ENCODE peak calls at places on chromosomes 1 and 21, in ten cellular contexts. One of them, this sample, is unnamed.
A peak's percentile ranks its signal among the peaks of the same experiment; 100 is the strongest.

GRCh38 chr1:163361123-163361934 is 39.6 kb downstream of the NUF2 start:
- DNase-seq in fibroblast of mammary gland: peak; percentile 18
- DNase-seq in MCF 10A: peak; percentile 58
- DNase-seq in GM12865: peak; percentile 20
- DNase-seq in coronary artery: no peak
- DNase-seq in stomach: no peak
- DNase-seq in GM10248: peak; percentile 4
- DNase-seq in WERI-Rb-1: peak; percentile 61
- DNase-seq in progenitor cell of endocrine pancreas: peak; percentile 8
- DNase-seq in ovary: no peak
- DNase-seq in this sample: peak; percentile 4

GRCh38 chr1:187837787-187838186 is 1009.0 kb downstream of the PLA2G4A start:
- DNase-seq in fibroblast of mammary gland: no peak
- DNase-seq in MCF 10A: no peak
- DNase-seq in GM12865: no peak
- DNase-seq in coronary artery: no peak
- DNase-seq in stomach: no peak
- DNase-seq in GM10248: no peak
- DNase-seq in WERI-Rb-1: no peak
- DNase-seq in progenitor cell of endocrine pancreas: no peak
- DNase-seq in ovary: no peak
- DNase-seq in this sample: no peak

GRCh38 chr1:55245781-55246180 is 30.6 kb upstream of the USP24 start:
- DNase-seq in fibroblast of mammary gland: no peak
- DNase-seq in MCF 10A: peak; percentile 13
- DNase-seq in GM12865: no peak
- DNase-seq in coronary artery: no peak
- DNase-seq in stomach: no peak
- DNase-seq in GM10248: no peak
- DNase-seq in WERI-Rb-1: no peak
- DNase-seq in progenitor cell of endocrine pancreas: no peak
- DNase-seq in ovary: no peak
- DNase-seq in this sample: no peak

GRCh38 chr1:219189021-219189824 is 15.5 kb downstream of the LYPLAL1 start:
- DNase-seq in fibroblast of mammary gland: peak; percentile 79
- DNase-seq in MCF 10A: peak; percentile 42
- DNase-seq in GM12865: peak; percentile 76
- DNase-seq in coronary artery: no peak
- DNase-seq in stomach: no peak
- DNase-seq in GM10248: peak; percentile 28
- DNase-seq in WERI-Rb-1: no peak
- DNase-seq in progenitor cell of endocrine pancreas: no peak
- DNase-seq in ovary: no peak
- DNase-seq in this sample: peak; percentile 1

GRCh38 chr1:37867784-37868183 is 8.4 kb upstream of the MTF1 start:
- DNase-seq in fibroblast of mammary gland: no peak
- DNase-seq in MCF 10A: no peak
- DNase-seq in GM12865: no peak
- DNase-seq in coronary artery: no peak
- DNase-seq in stomach: no peak
- DNase-seq in GM10248: no peak
- DNase-seq in WERI-Rb-1: peak; percentile 9
- DNase-seq in progenitor cell of endocrine pancreas: no peak
- DNase-seq in ovary: no peak
- DNase-seq in this sample: no peak

GRCh38 chr1:56645663-56646330 is 683 bp downstream of the PRKAA2 start:
- DNase-seq in fibroblast of mammary gland: no peak
- DNase-seq in MCF 10A: no peak
- DNase-seq in GM12865: no peak
- DNase-seq in coronary artery: no peak
- DNase-seq in stomach: peak; percentile 29
- DNase-seq in GM10248: no peak
- DNase-seq in WERI-Rb-1: peak; percentile 45
- DNase-seq in progenitor cell of endocrine pancreas: no peak
- DNase-seq in ovary: peak; percentile 22
- DNase-seq in this sample: no peak

GRCh38 chr1:9833632-9834031 is 9.9 kb upstream of the CLSTN1 start:
- DNase-seq in fibroblast of mammary gland: no peak
- DNase-seq in MCF 10A: no peak
- DNase-seq in GM12865: no peak
- DNase-seq in coronary artery: no peak
- DNase-seq in stomach: no peak
- DNase-seq in GM10248: peak; percentile 10
- DNase-seq in WERI-Rb-1: no peak
- DNase-seq in progenitor cell of endocrine pancreas: no peak
- DNase-seq in ovary: no peak
- DNase-seq in this sample: no peak

GRCh38 chr21:25568230-25568629 is 39.1 kb downstream of the MRPL39 start:
- DNase-seq in fibroblast of mammary gland: peak; percentile 69
- DNase-seq in MCF 10A: no peak
- DNase-seq in GM12865: peak; percentile 76
- DNase-seq in coronary artery: no peak
- DNase-seq in stomach: no peak
- DNase-seq in GM10248: no peak
- DNase-seq in WERI-Rb-1: no peak
- DNase-seq in progenitor cell of endocrine pancreas: no peak
- DNase-seq in ovary: peak; percentile 33
- DNase-seq in this sample: peak; percentile 42

GRCh38 chr1:39104158-39105060 is 78.3 kb downstream of the NDUFS5 start:
- DNase-seq in fibroblast of mammary gland: peak; percentile 33
- DNase-seq in MCF 10A: peak; percentile 43
- DNase-seq in GM12865: no peak
- DNase-seq in coronary artery: no peak
- DNase-seq in stomach: no peak
- DNase-seq in GM10248: no peak
- DNase-seq in WERI-Rb-1: peak; percentile 27
- DNase-seq in progenitor cell of endocrine pancreas: no peak
- DNase-seq in ovary: no peak
- DNase-seq in this sample: no peak

GRCh38 chr1:41370756-41371420 is 9.7 kb downstream of the FOXO6 start:
- DNase-seq in fibroblast of mammary gland: no peak
- DNase-seq in MCF 10A: no peak
- DNase-seq in GM12865: no peak
- DNase-seq in coronary artery: no peak
- DNase-seq in stomach: no peak
- DNase-seq in GM10248: no peak
- DNase-seq in WERI-Rb-1: no peak
- DNase-seq in progenitor cell of endocrine pancreas: no peak
- DNase-seq in ovary: peak; percentile 53
- DNase-seq in this sample: no peak

GRCh38 chr1:243742814-243743213 is 107.2 kb downstream of the AKT3 start:
- DNase-seq in fibroblast of mammary gland: peak; percentile 90
- DNase-seq in MCF 10A: peak; percentile 51
- DNase-seq in GM12865: no peak
- DNase-seq in coronary artery: no peak
- DNase-seq in stomach: no peak
- DNase-seq in GM10248: no peak
- DNase-seq in WERI-Rb-1: no peak
- DNase-seq in progenitor cell of endocrine pancreas: no peak
- DNase-seq in ovary: no peak
- DNase-seq in this sample: no peak

GRCh38 chr1:103109291-103109920 is 1.1 kb upstream of the COL11A1 start:
- DNase-seq in fibroblast of mammary gland: peak; percentile 10
- DNase-seq in MCF 10A: no peak
- DNase-seq in GM12865: no peak
- DNase-seq in coronary artery: no peak
- DNase-seq in stomach: no peak
- DNase-seq in GM10248: no peak
- DNase-seq in WERI-Rb-1: no peak
- DNase-seq in progenitor cell of endocrine pancreas: no peak
- DNase-seq in ovary: no peak
- DNase-seq in this sample: no peak

GRCh38 chr1:170668301-170668789 is 4.4 kb downstream of the PRRX1 start:
- DNase-seq in fibroblast of mammary gland: peak; percentile 83
- DNase-seq in MCF 10A: no peak
- DNase-seq in GM12865: peak; percentile 19
- DNase-seq in coronary artery: no peak
- DNase-seq in stomach: no peak
- DNase-seq in GM10248: no peak
- DNase-seq in WERI-Rb-1: no peak
- DNase-seq in progenitor cell of endocrine pancreas: no peak
- DNase-seq in ovary: no peak
- DNase-seq in this sample: no peak

GRCh38 chr1:75559800-75560199 is 51.1 kb downstream of the SLC44A5 start:
- DNase-seq in fibroblast of mammary gland: no peak
- DNase-seq in MCF 10A: no peak
- DNase-seq in GM12865: no peak
- DNase-seq in coronary artery: no peak
- DNase-seq in stomach: no peak
- DNase-seq in GM10248: no peak
- DNase-seq in WERI-Rb-1: no peak
- DNase-seq in progenitor cell of endocrine pancreas: no peak
- DNase-seq in ovary: no peak
- DNase-seq in this sample: no peak

GRCh38 chr21:33971492-33972013 is 55.9 kb upstream of the ATP5PO start:
- DNase-seq in fibroblast of mammary gland: peak; percentile 71
- DNase-seq in MCF 10A: peak; percentile 62
- DNase-seq in GM12865: peak; percentile 36
- DNase-seq in coronary artery: no peak
- DNase-seq in stomach: no peak
- DNase-seq in GM10248: no peak
- DNase-seq in WERI-Rb-1: no peak
- DNase-seq in progenitor cell of endocrine pancreas: no peak
- DNase-seq in ovary: no peak
- DNase-seq in this sample: no peak

DNA sequence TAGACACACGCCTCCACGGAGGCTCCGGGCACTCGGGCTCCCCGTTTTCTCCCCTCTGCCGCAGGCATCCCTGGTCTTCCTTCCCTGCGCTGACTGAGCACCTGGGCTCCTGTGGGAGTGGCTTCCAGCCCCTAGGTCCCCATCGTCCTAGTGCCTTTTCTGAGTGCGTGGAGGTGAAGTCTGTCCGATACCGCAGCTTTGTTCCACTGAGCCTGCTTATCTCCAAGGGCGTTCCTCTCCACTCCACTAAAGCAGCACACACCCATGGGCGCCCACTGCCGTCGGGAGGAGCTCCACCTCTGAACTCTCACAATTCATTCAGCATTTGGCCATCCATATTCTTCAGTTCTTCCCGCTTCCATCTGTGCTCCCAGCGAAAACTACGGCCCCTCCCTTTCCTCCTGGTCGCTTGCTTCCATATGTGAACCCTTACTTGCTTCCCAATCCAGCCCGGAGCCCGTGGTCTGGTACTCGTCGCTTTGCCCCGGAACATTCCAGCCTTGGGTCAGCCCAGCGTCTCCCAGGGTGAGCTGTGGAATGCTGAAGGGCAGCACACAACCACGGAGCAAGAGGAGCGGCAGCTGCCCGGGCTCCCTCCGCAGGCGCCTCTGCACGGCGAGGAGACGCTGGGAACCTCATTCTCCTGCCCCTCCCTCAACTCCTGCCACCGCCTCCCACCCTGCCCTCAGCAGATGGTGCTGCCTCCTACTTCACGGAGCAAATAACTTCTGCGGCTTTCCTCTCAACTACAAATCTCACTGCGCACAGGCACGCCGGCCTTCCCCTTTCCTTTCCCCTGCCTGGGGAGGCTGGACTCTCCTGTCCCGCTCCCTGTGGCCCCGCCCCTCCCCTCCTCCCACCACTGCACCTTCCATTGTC is 27.5 kb downstream of the ATP8B2 start:
- DNase-seq in fibroblast of mammary gland: peak; percentile 31
- DNase-seq in MCF 10A: no peak
- DNase-seq in GM12865: peak; percentile 43
- DNase-seq in coronary artery: peak; percentile 86
- DNase-seq in stomach: peak; percentile 66
- DNase-seq in GM10248: peak; percentile 60
- DNase-seq in WERI-Rb-1: peak; percentile 90
- DNase-seq in progenitor cell of endocrine pancreas: peak; percentile 37
- DNase-seq in ovary: peak; percentile 50
- DNase-seq in this sample: peak; percentile 69
- TF ChIP-seq CTCF in fibroblast of mammary gland: no peak
- TF ChIP-seq CTCF in MCF 10A: no peak
- TF ChIP-seq CTCF in GM12865: no peak
- TF ChIP-seq CTCF in coronary artery: no peak
- TF ChIP-seq CTCF in stomach: no peak
- TF ChIP-seq CTCF in GM10248: peak; percentile 22
- TF ChIP-seq CTCF in WERI-Rb-1: peak; percentile 44
- TF ChIP-seq CTCF in progenitor cell of endocrine pancreas: peak; percentile 16
- TF ChIP-seq CTCF in ovary: no peak
- TF ChIP-seq CTCF in this sample: no peak

DNA sequence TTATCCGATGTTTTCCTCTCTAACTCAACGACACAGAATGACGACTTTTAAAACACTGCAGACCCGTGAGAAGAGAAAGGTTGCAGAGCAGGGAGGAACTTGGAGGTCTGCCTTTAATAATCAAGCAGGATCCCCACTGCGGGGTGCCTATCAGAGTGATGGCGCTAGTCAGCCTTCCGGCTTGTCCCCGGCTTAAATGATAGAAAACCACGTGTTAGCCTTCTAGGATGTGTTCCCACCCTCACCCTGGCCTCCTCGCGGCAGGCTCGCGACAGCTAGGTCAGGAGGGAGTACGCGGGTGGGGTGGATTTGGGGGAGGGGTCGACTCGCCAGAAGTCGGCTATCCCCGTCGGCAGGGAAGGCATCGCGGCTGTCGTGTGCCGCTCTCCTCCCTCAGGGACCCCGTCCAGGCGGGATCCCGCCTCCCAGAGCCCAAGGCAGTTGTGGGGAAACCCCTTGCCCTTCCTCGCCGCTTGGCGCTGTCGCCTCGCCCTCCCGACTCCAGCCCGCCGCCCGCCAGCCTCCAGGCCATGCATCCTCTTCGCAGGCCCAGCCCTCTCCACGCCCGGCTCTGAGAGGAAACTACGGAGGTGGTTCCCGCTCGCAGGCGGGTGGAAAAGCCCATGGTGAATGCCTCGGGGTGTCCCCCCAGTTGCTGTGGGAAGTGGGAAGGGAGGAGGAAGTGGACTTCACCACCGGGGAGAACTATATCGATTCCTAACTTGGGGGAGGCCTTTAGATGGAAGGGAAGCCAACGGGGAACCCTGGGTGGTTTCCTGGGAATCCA is 1.1 kb upstream of the SMG7 start:
- DNase-seq in fibroblast of mammary gland: peak; percentile 75
- DNase-seq in MCF 10A: peak; percentile 88
- DNase-seq in GM12865: peak; percentile 91
- DNase-seq in coronary artery: peak; percentile 91
- DNase-seq in stomach: peak; percentile 71
- DNase-seq in GM10248: peak; percentile 56
- DNase-seq in WERI-Rb-1: peak; percentile 92
- DNase-seq in progenitor cell of endocrine pancreas: peak; percentile 57
- DNase-seq in ovary: peak; percentile 83
- DNase-seq in this sample: peak; percentile 82
- TF ChIP-seq CTCF in fibroblast of mammary gland: no peak
- TF ChIP-seq CTCF in MCF 10A: no peak
- TF ChIP-seq CTCF in GM12865: peak; percentile 5
- TF ChIP-seq CTCF in coronary artery: no peak
- TF ChIP-seq CTCF in stomach: no peak
- TF ChIP-seq CTCF in GM10248: no peak
- TF ChIP-seq CTCF in WERI-Rb-1: no peak
- TF ChIP-seq CTCF in progenitor cell of endocrine pancreas: no peak
- TF ChIP-seq CTCF in ovary: no peak
- TF ChIP-seq CTCF in this sample: no peak

GRCh38 chr1:156456625-156457465 is 43.7 kb downstream of the MEF2D start:
- DNase-seq in fibroblast of mammary gland: peak; percentile 98
- DNase-seq in MCF 10A: peak; percentile 100
- DNase-seq in GM12865: peak; percentile 99
- DNase-seq in coronary artery: peak; percentile 99
- DNase-seq in stomach: peak; percentile 98
- DNase-seq in GM10248: peak; percentile 98
- DNase-seq in WERI-Rb-1: peak; percentile 100
- DNase-seq in progenitor cell of endocrine pancreas: peak; percentile 86
- DNase-seq in ovary: peak; percentile 99
- DNase-seq in this sample: peak; percentile 99
- TF ChIP-seq CTCF in fibroblast of mammary gland: no peak
- TF ChIP-seq CTCF in MCF 10A: no peak
- TF ChIP-seq CTCF in GM12865: no peak
- TF ChIP-seq CTCF in coronary artery: no peak
- TF ChIP-seq CTCF in stomach: no peak
- TF ChIP-seq CTCF in GM10248: no peak
- TF ChIP-seq CTCF in WERI-Rb-1: no peak
- TF ChIP-seq CTCF in progenitor cell of endocrine pancreas: no peak
- TF ChIP-seq CTCF in ovary: no peak
- TF ChIP-seq CTCF in this sample: peak; percentile 1

GRCh38 chr1:8412183-8412831 is 94.4 kb downstream of the SLC45A1 start:
- DNase-seq in fibroblast of mammary gland: peak; percentile 94
- DNase-seq in MCF 10A: no peak
- DNase-seq in GM12865: no peak
- DNase-seq in coronary artery: no peak
- DNase-seq in stomach: no peak
- DNase-seq in GM10248: no peak
- DNase-seq in WERI-Rb-1: no peak
- DNase-seq in progenitor cell of endocrine pancreas: no peak
- DNase-seq in ovary: no peak
- DNase-seq in this sample: no peak
- TF ChIP-seq CTCF in fibroblast of mammary gland: no peak
- TF ChIP-seq CTCF in MCF 10A: no peak
- TF ChIP-seq CTCF in GM12865: no peak
- TF ChIP-seq CTCF in coronary artery: no peak
- TF ChIP-seq CTCF in stomach: no peak
- TF ChIP-seq CTCF in GM10248: no peak
- TF ChIP-seq CTCF in WERI-Rb-1: no peak
- TF ChIP-seq CTCF in progenitor cell of endocrine pancreas: no peak
- TF ChIP-seq CTCF in ovary: no peak
- TF ChIP-seq CTCF in this sample: no peak

This sample was measured in activated CD8-positive, alpha-beta T cell treated with anti-CD3 and anti-CD28 coated beads for 36 hours.